ENCODE peak calls at places on chromosomes 11 and 22, in eight cellular contexts. One of them, this sample, is unnamed.

GRCh38 chr11:92388380-92388779 is 163.8 kb downstream of the FAT3 start:
- DNase-seq in GM23248: peak
- DNase-seq in HFFc6: no peak
- DNase-seq in stimulated activated CD4-positive, alpha-beta T cell treated with anti-CD3 and anti-CD28 coated beads, Interleukin-15, amount 100 ng/mL, for 24 hours: no peak
- DNase-seq in DMS79: no peak
- DNase-seq in dermis microvascular lymphatic vessel endothelial cell: no peak
- DNase-seq in stimulated activated CD8-positive, alpha-beta memory T cell treated with anti-CD3 and anti-CD28 coated beads, Interleukin-2, amount 100 ng/mL, for 1 hour: no peak
- DNase-seq in stimulated activated naive CD8-positive, alpha-beta T cell treated with anti-CD3 and anti-CD28 coated beads, Interleukin-15, Interleukin-2, amounts not matched to agents 100 U/mL and 50 U/mL, for 24 hours: no peak
- DNase-seq in this sample: no peak

GRCh38 chr22:17549655-17550054 is 13.6 kb upstream of the SLC25A18 start:
- DNase-seq in GM23248: no peak
- DNase-seq in HFFc6: no peak
- DNase-seq in stimulated activated CD4-positive, alpha-beta T cell treated with anti-CD3 and anti-CD28 coated beads, Interleukin-15, amount 100 ng/mL, for 24 hours: no peak
- DNase-seq in DMS79: no peak
- DNase-seq in dermis microvascular lymphatic vessel endothelial cell: no peak
- DNase-seq in stimulated activated CD8-positive, alpha-beta memory T cell treated with anti-CD3 and anti-CD28 coated beads, Interleukin-2, amount 100 ng/mL, for 1 hour: no peak
- DNase-seq in stimulated activated naive CD8-positive, alpha-beta T cell treated with anti-CD3 and anti-CD28 coated beads, Interleukin-15, Interleukin-2, amounts not matched to agents 100 U/mL and 50 U/mL, for 24 hours: no peak
- DNase-seq in this sample: no peak

GRCh38 chr11:124193221-124193945 is 10.2 kb downstream of the OR10D3 start:
- DNase-seq in GM23248: no peak
- DNase-seq in HFFc6: no peak
- DNase-seq in stimulated activated CD4-positive, alpha-beta T cell treated with anti-CD3 and anti-CD28 coated beads, Interleukin-15, amount 100 ng/mL, for 24 hours: no peak
- DNase-seq in DMS79: no peak
- DNase-seq in dermis microvascular lymphatic vessel endothelial cell: no peak
- DNase-seq in stimulated activated CD8-positive, alpha-beta memory T cell treated with anti-CD3 and anti-CD28 coated beads, Interleukin-2, amount 100 ng/mL, for 1 hour: no peak
- DNase-seq in stimulated activated naive CD8-positive, alpha-beta T cell treated with anti-CD3 and anti-CD28 coated beads, Interleukin-15, Interleukin-2, amounts not matched to agents 100 U/mL and 50 U/mL, for 24 hours: no peak
- DNase-seq in this sample: no peak

GRCh38 chr11:95994340-95994728 is 70.4 kb upstream of the MTMR2 start:
- DNase-seq in GM23248: no peak
- DNase-seq in HFFc6: no peak
- DNase-seq in stimulated activated CD4-positive, alpha-beta T cell treated with anti-CD3 and anti-CD28 coated beads, Interleukin-15, amount 100 ng/mL, for 24 hours: no peak
- DNase-seq in DMS79: no peak
- DNase-seq in dermis microvascular lymphatic vessel endothelial cell: no peak
- DNase-seq in stimulated activated CD8-positive, alpha-beta memory T cell treated with anti-CD3 and anti-CD28 coated beads, Interleukin-2, amount 100 ng/mL, for 1 hour: no peak
- DNase-seq in stimulated activated naive CD8-positive, alpha-beta T cell treated with anti-CD3 and anti-CD28 coated beads, Interleukin-15, Interleukin-2, amounts not matched to agents 100 U/mL and 50 U/mL, for 24 hours: no peak
- DNase-seq in this sample: no peak

GRCh38 chr11:102762414-102762813 is 18.0 kb downstream of the MMP10 start:
- DNase-seq in GM23248: peak
- DNase-seq in HFFc6: peak
- DNase-seq in stimulated activated CD4-positive, alpha-beta T cell treated with anti-CD3 and anti-CD28 coated beads, Interleukin-15, amount 100 ng/mL, for 24 hours: no peak
- DNase-seq in DMS79: no peak
- DNase-seq in dermis microvascular lymphatic vessel endothelial cell: peak
- DNase-seq in stimulated activated CD8-positive, alpha-beta memory T cell treated with anti-CD3 and anti-CD28 coated beads, Interleukin-2, amount 100 ng/mL, for 1 hour: no peak
- DNase-seq in stimulated activated naive CD8-positive, alpha-beta T cell treated with anti-CD3 and anti-CD28 coated beads, Interleukin-15, Interleukin-2, amounts not matched to agents 100 U/mL and 50 U/mL, for 24 hours: no peak
- DNase-seq in this sample: no peak

GRCh38 chr11:123525511-123525918 is 95.4 kb downstream of the GRAMD1B start:
- DNase-seq in GM23248: peak
- DNase-seq in HFFc6: no peak
- DNase-seq in stimulated activated CD4-positive, alpha-beta T cell treated with anti-CD3 and anti-CD28 coated beads, Interleukin-15, amount 100 ng/mL, for 24 hours: no peak
- DNase-seq in DMS79: no peak
- DNase-seq in dermis microvascular lymphatic vessel endothelial cell: no peak
- DNase-seq in stimulated activated CD8-positive, alpha-beta memory T cell treated with anti-CD3 and anti-CD28 coated beads, Interleukin-2, amount 100 ng/mL, for 1 hour: no peak
- DNase-seq in stimulated activated naive CD8-positive, alpha-beta T cell treated with anti-CD3 and anti-CD28 coated beads, Interleukin-15, Interleukin-2, amounts not matched to agents 100 U/mL and 50 U/mL, for 24 hours: no peak
- DNase-seq in this sample: no peak

GRCh38 chr22:38831166-38831945 is 12.5 kb downstream of the NPTXR start:
- DNase-seq in GM23248: peak
- DNase-seq in HFFc6: peak
- DNase-seq in stimulated activated CD4-positive, alpha-beta T cell treated with anti-CD3 and anti-CD28 coated beads, Interleukin-15, amount 100 ng/mL, for 24 hours: no peak
- DNase-seq in DMS79: no peak
- DNase-seq in dermis microvascular lymphatic vessel endothelial cell: no peak
- DNase-seq in stimulated activated CD8-positive, alpha-beta memory T cell treated with anti-CD3 and anti-CD28 coated beads, Interleukin-2, amount 100 ng/mL, for 1 hour: no peak
- DNase-seq in stimulated activated naive CD8-positive, alpha-beta T cell treated with anti-CD3 and anti-CD28 coated beads, Interleukin-15, Interleukin-2, amounts not matched to agents 100 U/mL and 50 U/mL, for 24 hours: no peak
- DNase-seq in this sample: no peak

GRCh38 chr22:45468872-45469572 is 33.7 kb upstream of the FBLN1 start:
- DNase-seq in GM23248: peak
- DNase-seq in HFFc6: peak
- DNase-seq in stimulated activated CD4-positive, alpha-beta T cell treated with anti-CD3 and anti-CD28 coated beads, Interleukin-15, amount 100 ng/mL, for 24 hours: no peak
- DNase-seq in DMS79: no peak
- DNase-seq in dermis microvascular lymphatic vessel endothelial cell: no peak
- DNase-seq in stimulated activated CD8-positive, alpha-beta memory T cell treated with anti-CD3 and anti-CD28 coated beads, Interleukin-2, amount 100 ng/mL, for 1 hour: no peak
- DNase-seq in stimulated activated naive CD8-positive, alpha-beta T cell treated with anti-CD3 and anti-CD28 coated beads, Interleukin-15, Interleukin-2, amounts not matched to agents 100 U/mL and 50 U/mL, for 24 hours: no peak
- DNase-seq in this sample: no peak

GRCh38 chr11:57638005-57638760 is 11.5 kb downstream of the YPEL4 start:
- DNase-seq in GM23248: peak
- DNase-seq in HFFc6: peak
- DNase-seq in stimulated activated CD4-positive, alpha-beta T cell treated with anti-CD3 and anti-CD28 coated beads, Interleukin-15, amount 100 ng/mL, for 24 hours: peak
- DNase-seq in DMS79: peak
- DNase-seq in dermis microvascular lymphatic vessel endothelial cell: peak
- DNase-seq in stimulated activated CD8-positive, alpha-beta memory T cell treated with anti-CD3 and anti-CD28 coated beads, Interleukin-2, amount 100 ng/mL, for 1 hour: no peak
- DNase-seq in stimulated activated naive CD8-positive, alpha-beta T cell treated with anti-CD3 and anti-CD28 coated beads, Interleukin-15, Interleukin-2, amounts not matched to agents 100 U/mL and 50 U/mL, for 24 hours: peak
- DNase-seq in this sample: no peak

GRCh38 chr11:7677801-7678201 is 4.5 kb upstream of the CYB5R2 start:
- DNase-seq in GM23248: peak
- DNase-seq in HFFc6: peak
- DNase-seq in stimulated activated CD4-positive, alpha-beta T cell treated with anti-CD3 and anti-CD28 coated beads, Interleukin-15, amount 100 ng/mL, for 24 hours: no peak
- DNase-seq in DMS79: no peak
- DNase-seq in dermis microvascular lymphatic vessel endothelial cell: no peak
- DNase-seq in stimulated activated CD8-positive, alpha-beta memory T cell treated with anti-CD3 and anti-CD28 coated beads, Interleukin-2, amount 100 ng/mL, for 1 hour: no peak
- DNase-seq in stimulated activated naive CD8-positive, alpha-beta T cell treated with anti-CD3 and anti-CD28 coated beads, Interleukin-15, Interleukin-2, amounts not matched to agents 100 U/mL and 50 U/mL, for 24 hours: no peak
- DNase-seq in this sample: no peak

GRCh38 chr22:30424471-30425326 is 869 bp upstream of the MTFP1 start:
- DNase-seq in GM23248: peak
- DNase-seq in HFFc6: peak
- DNase-seq in stimulated activated CD4-positive, alpha-beta T cell treated with anti-CD3 and anti-CD28 coated beads, Interleukin-15, amount 100 ng/mL, for 24 hours: peak
- DNase-seq in DMS79: no peak
- DNase-seq in dermis microvascular lymphatic vessel endothelial cell: no peak
- DNase-seq in stimulated activated CD8-positive, alpha-beta memory T cell treated with anti-CD3 and anti-CD28 coated beads, Interleukin-2, amount 100 ng/mL, for 1 hour: no peak
- DNase-seq in stimulated activated naive CD8-positive, alpha-beta T cell treated with anti-CD3 and anti-CD28 coated beads, Interleukin-15, Interleukin-2, amounts not matched to agents 100 U/mL and 50 U/mL, for 24 hours: peak
- DNase-seq in this sample: no peak

GRCh38 chr22:39153220-39153860 is 860 bp upstream of the CBX7 start:
- DNase-seq in GM23248: peak
- DNase-seq in HFFc6: no peak
- DNase-seq in stimulated activated CD4-positive, alpha-beta T cell treated with anti-CD3 and anti-CD28 coated beads, Interleukin-15, amount 100 ng/mL, for 24 hours: no peak
- DNase-seq in DMS79: no peak
- DNase-seq in dermis microvascular lymphatic vessel endothelial cell: no peak
- DNase-seq in stimulated activated CD8-positive, alpha-beta memory T cell treated with anti-CD3 and anti-CD28 coated beads, Interleukin-2, amount 100 ng/mL, for 1 hour: no peak
- DNase-seq in stimulated activated naive CD8-positive, alpha-beta T cell treated with anti-CD3 and anti-CD28 coated beads, Interleukin-15, Interleukin-2, amounts not matched to agents 100 U/mL and 50 U/mL, for 24 hours: no peak
- DNase-seq in this sample: no peak

GRCh38 chr11:11481371-11481770 is 128.3 kb upstream of the CSNK2A3 start:
- DNase-seq in GM23248: peak
- DNase-seq in HFFc6: no peak
- DNase-seq in stimulated activated CD4-positive, alpha-beta T cell treated with anti-CD3 and anti-CD28 coated beads, Interleukin-15, amount 100 ng/mL, for 24 hours: no peak
- DNase-seq in DMS79: no peak
- DNase-seq in dermis microvascular lymphatic vessel endothelial cell: no peak
- DNase-seq in stimulated activated CD8-positive, alpha-beta memory T cell treated with anti-CD3 and anti-CD28 coated beads, Interleukin-2, amount 100 ng/mL, for 1 hour: no peak
- DNase-seq in stimulated activated naive CD8-positive, alpha-beta T cell treated with anti-CD3 and anti-CD28 coated beads, Interleukin-15, Interleukin-2, amounts not matched to agents 100 U/mL and 50 U/mL, for 24 hours: no peak
- DNase-seq in this sample: no peak

GRCh38 chr11:70493891-70494290 is 95.6 kb downstream of the CTTN start:
- DNase-seq in GM23248: no peak
- DNase-seq in HFFc6: no peak
- DNase-seq in stimulated activated CD4-positive, alpha-beta T cell treated with anti-CD3 and anti-CD28 coated beads, Interleukin-15, amount 100 ng/mL, for 24 hours: no peak
- DNase-seq in DMS79: no peak
- DNase-seq in dermis microvascular lymphatic vessel endothelial cell: no peak
- DNase-seq in stimulated activated CD8-positive, alpha-beta memory T cell treated with anti-CD3 and anti-CD28 coated beads, Interleukin-2, amount 100 ng/mL, for 1 hour: no peak
- DNase-seq in stimulated activated naive CD8-positive, alpha-beta T cell treated with anti-CD3 and anti-CD28 coated beads, Interleukin-15, Interleukin-2, amounts not matched to agents 100 U/mL and 50 U/mL, for 24 hours: no peak
- DNase-seq in this sample: no peak

GRCh38 chr11:134515081-134515960 is 103.3 kb upstream of the B3GAT1 start:
- DNase-seq in GM23248: no peak
- DNase-seq in HFFc6: no peak
- DNase-seq in stimulated activated CD4-positive, alpha-beta T cell treated with anti-CD3 and anti-CD28 coated beads, Interleukin-15, amount 100 ng/mL, for 24 hours: no peak
- DNase-seq in DMS79: no peak
- DNase-seq in dermis microvascular lymphatic vessel endothelial cell: no peak
- DNase-seq in stimulated activated CD8-positive, alpha-beta memory T cell treated with anti-CD3 and anti-CD28 coated beads, Interleukin-2, amount 100 ng/mL, for 1 hour: no peak
- DNase-seq in stimulated activated naive CD8-positive, alpha-beta T cell treated with anti-CD3 and anti-CD28 coated beads, Interleukin-15, Interleukin-2, amounts not matched to agents 100 U/mL and 50 U/mL, for 24 hours: no peak
- DNase-seq in this sample: no peak

GRCh38 chr11:16685914-16686313 is 52.5 kb upstream of the C11orf58 start:
- DNase-seq in GM23248: no peak
- DNase-seq in HFFc6: no peak
- DNase-seq in stimulated activated CD4-positive, alpha-beta T cell treated with anti-CD3 and anti-CD28 coated beads, Interleukin-15, amount 100 ng/mL, for 24 hours: no peak
- DNase-seq in DMS79: no peak
- DNase-seq in dermis microvascular lymphatic vessel endothelial cell: no peak
- DNase-seq in stimulated activated CD8-positive, alpha-beta memory T cell treated with anti-CD3 and anti-CD28 coated beads, Interleukin-2, amount 100 ng/mL, for 1 hour: no peak
- DNase-seq in stimulated activated naive CD8-positive, alpha-beta T cell treated with anti-CD3 and anti-CD28 coated beads, Interleukin-15, Interleukin-2, amounts not matched to agents 100 U/mL and 50 U/mL, for 24 hours: no peak
- DNase-seq in this sample: no peak

GRCh38 chr11:94958118-94958517 is 15.2 kb downstream of the CWC15 start:
- DNase-seq in GM23248: peak
- DNase-seq in HFFc6: peak
- DNase-seq in stimulated activated CD4-positive, alpha-beta T cell treated with anti-CD3 and anti-CD28 coated beads, Interleukin-15, amount 100 ng/mL, for 24 hours: no peak
- DNase-seq in DMS79: no peak
- DNase-seq in dermis microvascular lymphatic vessel endothelial cell: peak
- DNase-seq in stimulated activated CD8-positive, alpha-beta memory T cell treated with anti-CD3 and anti-CD28 coated beads, Interleukin-2, amount 100 ng/mL, for 1 hour: no peak
- DNase-seq in stimulated activated naive CD8-positive, alpha-beta T cell treated with anti-CD3 and anti-CD28 coated beads, Interleukin-15, Interleukin-2, amounts not matched to agents 100 U/mL and 50 U/mL, for 24 hours: no peak
- DNase-seq in this sample: no peak

GRCh38 chr11:73528877-73529530 is 68.9 kb downstream of the FAM168A start:
- DNase-seq in GM23248: no peak
- DNase-seq in HFFc6: no peak
- DNase-seq in stimulated activated CD4-positive, alpha-beta T cell treated with anti-CD3 and anti-CD28 coated beads, Interleukin-15, amount 100 ng/mL, for 24 hours: no peak
- DNase-seq in DMS79: no peak
- DNase-seq in dermis microvascular lymphatic vessel endothelial cell: no peak
- DNase-seq in stimulated activated CD8-positive, alpha-beta memory T cell treated with anti-CD3 and anti-CD28 coated beads, Interleukin-2, amount 100 ng/mL, for 1 hour: no peak
- DNase-seq in stimulated activated naive CD8-positive, alpha-beta T cell treated with anti-CD3 and anti-CD28 coated beads, Interleukin-15, Interleukin-2, amounts not matched to agents 100 U/mL and 50 U/mL, for 24 hours: no peak
- DNase-seq in this sample: no peak

GRCh38 chr11:17506942-17507341 is 30.3 kb upstream of the ABCC8 start:
- DNase-seq in GM23248: no peak
- DNase-seq in HFFc6: no peak
- DNase-seq in stimulated activated CD4-positive, alpha-beta T cell treated with anti-CD3 and anti-CD28 coated beads, Interleukin-15, amount 100 ng/mL, for 24 hours: no peak
- DNase-seq in DMS79: no peak
- DNase-seq in dermis microvascular lymphatic vessel endothelial cell: no peak
- DNase-seq in stimulated activated CD8-positive, alpha-beta memory T cell treated with anti-CD3 and anti-CD28 coated beads, Interleukin-2, amount 100 ng/mL, for 1 hour: no peak
- DNase-seq in stimulated activated naive CD8-positive, alpha-beta T cell treated with anti-CD3 and anti-CD28 coated beads, Interleukin-15, Interleukin-2, amounts not matched to agents 100 U/mL and 50 U/mL, for 24 hours: no peak
- DNase-seq in this sample: no peak

GRCh38 chr11:108508653-108509593 is 10.7 kb upstream of the POGLUT3 start:
- DNase-seq in GM23248: no peak
- DNase-seq in HFFc6: no peak
- DNase-seq in stimulated activated CD4-positive, alpha-beta T cell treated with anti-CD3 and anti-CD28 coated beads, Interleukin-15, amount 100 ng/mL, for 24 hours: no peak
- DNase-seq in DMS79: no peak
- DNase-seq in dermis microvascular lymphatic vessel endothelial cell: no peak
- DNase-seq in stimulated activated CD8-positive, alpha-beta memory T cell treated with anti-CD3 and anti-CD28 coated beads, Interleukin-2, amount 100 ng/mL, for 1 hour: no peak
- DNase-seq in stimulated activated naive CD8-positive, alpha-beta T cell treated with anti-CD3 and anti-CD28 coated beads, Interleukin-15, Interleukin-2, amounts not matched to agents 100 U/mL and 50 U/mL, for 24 hours: no peak
- DNase-seq in this sample: no peak

GRCh38 chr11:59053387-59053786 is 32.7 kb upstream of the GLYATL1B start:
- DNase-seq in GM23248: peak
- DNase-seq in HFFc6: peak
- DNase-seq in stimulated activated CD4-positive, alpha-beta T cell treated with anti-CD3 and anti-CD28 coated beads, Interleukin-15, amount 100 ng/mL, for 24 hours: peak
- DNase-seq in DMS79: no peak
- DNase-seq in dermis microvascular lymphatic vessel endothelial cell: peak
- DNase-seq in stimulated activated CD8-positive, alpha-beta memory T cell treated with anti-CD3 and anti-CD28 coated beads, Interleukin-2, amount 100 ng/mL, for 1 hour: peak
- DNase-seq in stimulated activated naive CD8-positive, alpha-beta T cell treated with anti-CD3 and anti-CD28 coated beads, Interleukin-15, Interleukin-2, amounts not matched to agents 100 U/mL and 50 U/mL, for 24 hours: peak
- DNase-seq in this sample: peak

GRCh38 chr11:45771194-45771941 is 33.6 kb upstream of the SLC35C1 start:
- DNase-seq in GM23248: peak
- DNase-seq in HFFc6: peak
- DNase-seq in stimulated activated CD4-positive, alpha-beta T cell treated with anti-CD3 and anti-CD28 coated beads, Interleukin-15, amount 100 ng/mL, for 24 hours: peak
- DNase-seq in DMS79: peak
- DNase-seq in dermis microvascular lymphatic vessel endothelial cell: peak
- DNase-seq in stimulated activated CD8-positive, alpha-beta memory T cell treated with anti-CD3 and anti-CD28 coated beads, Interleukin-2, amount 100 ng/mL, for 1 hour: peak
- DNase-seq in stimulated activated naive CD8-positive, alpha-beta T cell treated with anti-CD3 and anti-CD28 coated beads, Interleukin-15, Interleukin-2, amounts not matched to agents 100 U/mL and 50 U/mL, for 24 hours: peak
- DNase-seq in this sample: peak

This sample was measured in Panc1.